ENCODE peak calls at places on chromosome 14, in five cellular contexts. E is uterus, A is transverse colon, N is adrenal gland, G is HepG2. S is an unnamed sample. For H3K9me3, the result is how much of the 10 kb centered on the place peaks cover.

GRCh38 chr14:30484976-30485375 is 74.0 kb upstream of the G2E3 start:
- DNase-seq in E (no peak), A (no peak), N (no peak), G (no peak), S (no peak)

GRCh38 chr14:60275932-60276331 is 26.9 kb downstream of the PPM1A start:
- DNase-seq in E (no peak), A (no peak), N (no peak), G (peak), S (no peak)

GRCh38 chr14:28756896-28757570 is 9.6 kb upstream of the FOXG1 start:
- DNase-seq in E (no peak), A (no peak), N (no peak), G (peak), S (no peak)

GRCh38 chr14:96039633-96040311 is 610 bp downstream of the C14orf132 start:
- DNase-seq in E (peak), A (no peak), N (no peak), G (no peak), S (no peak)

GRCh38 chr14:50025776-50026175 is 90.6 kb downstream of the VCPKMT start:
- DNase-seq in E (peak), A (no peak), N (peak), G (no peak), S (no peak)

GRCh38 chr14:67241416-67242362 is at the start of gene PALS1:
- DNase-seq in E (no peak), A (no peak), N (peak), G (peak), S (no peak)

GRCh38 chr14:53368714-53369191 is 215.6 kb upstream of the DDHD1 start:
- DNase-seq in E (no peak), A (no peak), N (no peak), G (no peak), S (no peak)

GRCh38 chr14:92847220-92848148 is 53.4 kb downstream of the GOLGA5 start:
- DNase-seq in E (no peak), A (no peak), N (no peak), G (no peak), S (no peak)

GRCh38 chr14:95482967-95483842 is 33.2 kb downstream of the SYNE3 start:
- DNase-seq in E (peak), A (peak), N (peak), G (peak), S (no peak)

GRCh38 chr14:62209287-62209899 is 447.2 kb downstream of the SNAPC1 start:
- DNase-seq in E (no peak), A (no peak), N (no peak), G (no peak), S (no peak)

GRCh38 chr14:79587875-79588274 is 623.4 kb downstream of the DIO2 start:
- DNase-seq in E (no peak), A (no peak), N (no peak), G (no peak), S (no peak)

DNA sequence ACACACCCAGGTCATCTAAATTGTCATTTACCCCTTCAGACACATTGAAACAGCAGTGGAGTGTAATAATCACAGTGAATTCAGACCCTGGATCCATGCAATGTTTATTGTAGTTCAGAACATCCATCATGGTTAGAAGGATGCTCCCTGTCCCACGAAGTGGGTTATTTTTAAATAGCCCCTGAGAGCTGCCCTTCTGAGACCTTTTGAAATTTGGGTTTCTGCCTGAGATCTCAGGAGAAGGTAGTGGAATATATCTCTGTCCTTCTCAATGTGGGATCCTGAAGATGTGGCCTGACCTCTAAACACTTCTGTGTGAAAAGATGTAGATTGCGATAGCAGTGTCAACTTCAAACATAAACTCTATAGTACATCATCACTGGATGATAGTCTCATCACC is 1080.6 kb downstream of the TMEM121 start:
- DNase-seq in E (no peak), A (no peak), N (no peak), G (no peak), S (no peak)
- H3K9me3 ChIP-seq in E (under half), A (under half), N (under half), G (under half), S (under half)

GRCh38 chr14:103550451-103551337 is 11.8 kb downstream of the BAG5 start:
- DNase-seq in E (peak), A (no peak), N (no peak), G (no peak), S (peak)

GRCh38 chr14:103549361-103550311 is 12.8 kb downstream of the BAG5 start:
- DNase-seq in E (peak), A (no peak), N (no peak), G (peak), S (peak)

GRCh38 chr14:103552811-103553210 is 9.6 kb downstream of the BAG5 start:
- DNase-seq in E (no peak), A (peak), N (no peak), G (no peak), S (no peak)

GRCh38 chr14:103551338-103551762 is 11.1 kb downstream of the BAG5 start:
- DNase-seq in E (peak), A (no peak), N (no peak), G (no peak), S (peak)

GRCh38 chr14:103552011-103552797 is 10.3 kb downstream of the BAG5 start:
- DNase-seq in E (peak), A (no peak), N (peak), G (no peak), S (no peak)
- TF ChIP-seq POLR2A in E (no peak), A (no peak), N (peak), G (no peak), S (no peak)

GRCh38 chr14:99023371-99023770 is 248.6 kb downstream of the BCL11B start:
- DNase-seq in E (no peak), A (no peak), N (no peak), G (no peak), S (no peak)

GRCh38 chr14:99028041-99028440 is 244.0 kb downstream of the BCL11B start:
- DNase-seq in E (no peak), A (no peak), N (no peak), G (no peak), S (no peak)

GRCh38 chr14:99024926-99025325 is 247.1 kb downstream of the BCL11B start:
- DNase-seq in E (no peak), A (no peak), N (no peak), G (no peak), S (no peak)

GRCh38 chr14:99026471-99026870 is 245.5 kb downstream of the BCL11B start:
- DNase-seq in E (no peak), A (no peak), N (no peak), G (no peak), S (no peak)

GRCh38 chr14:99025418-99025817 is 246.6 kb downstream of the BCL11B start:
- DNase-seq in E (no peak), A (no peak), N (no peak), G (no peak), S (no peak)
- H3K9me3 ChIP-seq in E (under half), A (under half), N (under half), G (under half), S (under half)

GRCh38 chr14:57122129-57122528 is 146.6 kb downstream of the EXOC5 start:
- DNase-seq in E (no peak), A (no peak), N (no peak), G (no peak), S (no peak)
- TF ChIP-seq POLR2A in E (no peak), A (no peak), N (no peak), G (no peak), S (no peak)

GRCh38 chr14:71309756-71310155 is 402.5 kb downstream of the PCNX1 start:
- DNase-seq in E (no peak), A (no peak), N (no peak), G (no peak), S (no peak)
- H3K9me3 ChIP-seq in E (under half), A (under half), N (under half), G (under half), S (under half)

DNA sequence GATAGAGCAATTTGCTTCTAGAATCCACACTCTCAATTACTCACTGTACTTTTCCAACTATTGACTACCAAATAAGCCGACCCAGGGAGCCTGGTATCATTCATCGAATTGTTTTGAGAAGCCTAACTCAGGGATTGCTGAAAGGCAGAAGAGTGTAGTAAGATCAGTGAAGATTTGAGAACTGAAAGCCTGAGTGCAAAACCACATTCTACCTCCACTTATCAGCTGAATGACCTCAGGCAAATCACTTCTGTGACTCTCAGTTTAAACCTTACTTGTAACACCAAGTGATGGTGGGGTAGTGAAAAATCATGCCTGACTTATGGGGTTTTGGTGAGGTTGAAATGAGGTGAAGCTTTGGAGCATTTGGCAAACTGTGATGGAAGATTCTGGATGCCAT is 126.1 kb upstream of the MAX start:
- DNase-seq in E (no peak), A (no peak), N (no peak), G (no peak), S (peak)
- TF ChIP-seq POLR2A in E (no peak), A (no peak), N (no peak), G (no peak), S (no peak)

GRCh38 chr14:66224492-66225178 is 261.5 kb upstream of the CCDC196 start:
- DNase-seq in E (no peak), A (no peak), N (no peak), G (no peak), S (no peak)
- H3K9me3 ChIP-seq in E (under half), A (under half), N (under half), G (under half), S (under half)

DNA sequence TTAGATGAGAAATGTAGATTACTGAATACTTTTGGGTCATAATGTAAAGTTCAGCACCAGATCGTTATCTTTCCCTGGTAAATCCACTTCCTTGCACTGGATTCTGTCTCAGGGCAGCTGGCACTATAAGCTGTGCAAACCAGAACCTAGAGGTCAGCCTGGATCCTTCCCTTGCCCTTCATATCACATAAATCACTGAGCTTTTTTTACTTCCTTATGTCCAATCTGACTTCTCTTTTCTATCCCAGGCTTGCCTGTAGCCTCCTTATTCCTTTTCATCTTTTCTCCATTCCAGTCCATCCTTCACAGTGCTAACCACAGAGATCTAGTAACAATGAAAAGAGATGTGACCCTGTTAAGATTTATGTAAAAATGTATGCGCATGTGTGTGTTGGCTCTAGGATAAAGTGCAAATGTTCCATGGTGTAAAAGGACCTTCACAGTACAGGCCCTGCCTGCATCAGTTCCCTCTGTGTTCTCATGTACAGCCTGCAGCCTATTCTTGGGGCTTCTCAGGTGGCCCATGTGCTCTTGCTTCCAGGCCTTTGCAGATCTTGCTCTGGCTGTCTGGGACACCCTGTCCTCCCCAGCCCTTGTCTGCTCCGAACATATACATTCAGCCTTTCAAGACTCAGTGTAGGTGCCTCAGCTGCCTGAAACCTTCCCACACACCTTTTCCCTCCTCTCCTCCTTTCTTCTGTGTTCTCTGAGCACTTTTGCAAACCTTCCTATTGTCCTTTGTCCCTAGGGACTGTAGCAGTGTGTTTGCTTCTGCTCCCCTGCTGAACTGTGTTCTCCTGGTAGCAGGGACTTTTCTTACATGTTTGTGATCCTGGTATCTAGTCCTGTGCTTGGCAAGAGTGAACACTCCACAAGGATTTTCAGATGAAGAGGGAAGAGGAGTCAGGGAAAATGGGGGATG is 30.0 kb downstream of the PELI2 start:
- DNase-seq in E (no peak), A (no peak), N (no peak), G (no peak), S (no peak)
- TF ChIP-seq POLR2A in E (no peak), A (no peak), N (no peak), G (no peak), S (no peak)

S was measured in spleen.